ENCODE peak calls at places on chromosomes 12 and 14, in eight cellular contexts. One of them, this sample, is unnamed.
A peak's percentile ranks its signal among the peaks of the same experiment; 100 is the strongest.

GRCh38 chr14:91119556-91120311 is 5.9 kb downstream of the DGLUCY start:
- DNase-seq in fibroblast of the aortic adventitia: peak; percentile 91
- DNase-seq in foreskin fibroblast: peak; percentile 91
- DNase-seq in CD8-positive, alpha-beta T cell: no peak
- DNase-seq in iris pigment epithelial cell: peak; percentile 49
- DNase-seq in NCI-H146: no peak
- DNase-seq in RCC 7860: peak; percentile 60
- DNase-seq in OCI-LY7: no peak
- DNase-seq in this sample: peak; percentile 94

GRCh38 chr12:5976711-5977110 is 31.7 kb upstream of the ANO2 start:
- DNase-seq in fibroblast of the aortic adventitia: no peak
- DNase-seq in foreskin fibroblast: no peak
- DNase-seq in CD8-positive, alpha-beta T cell: no peak
- DNase-seq in iris pigment epithelial cell: no peak
- DNase-seq in NCI-H146: no peak
- DNase-seq in RCC 7860: no peak
- DNase-seq in OCI-LY7: no peak
- DNase-seq in this sample: no peak

GRCh38 chr12:24945039-24945438 is 3.9 kb downstream of the BCAT1 start:
- DNase-seq in fibroblast of the aortic adventitia: no peak
- DNase-seq in foreskin fibroblast: no peak
- DNase-seq in CD8-positive, alpha-beta T cell: no peak
- DNase-seq in iris pigment epithelial cell: no peak
- DNase-seq in NCI-H146: no peak
- DNase-seq in RCC 7860: no peak
- DNase-seq in OCI-LY7: no peak
- DNase-seq in this sample: no peak

GRCh38 chr12:47021298-47021697 is 58.1 kb upstream of the PCED1B start:
- DNase-seq in fibroblast of the aortic adventitia: peak; percentile 92
- DNase-seq in foreskin fibroblast: peak; percentile 92
- DNase-seq in CD8-positive, alpha-beta T cell: no peak
- DNase-seq in iris pigment epithelial cell: peak; percentile 95
- DNase-seq in NCI-H146: peak; percentile 21
- DNase-seq in RCC 7860: peak; percentile 83
- DNase-seq in OCI-LY7: peak; percentile 56
- DNase-seq in this sample: peak; percentile 95

GRCh38 chr14:32081901-32082300 is 4.8 kb downstream of the ARHGAP5 start:
- DNase-seq in fibroblast of the aortic adventitia: no peak
- DNase-seq in foreskin fibroblast: no peak
- DNase-seq in CD8-positive, alpha-beta T cell: no peak
- DNase-seq in iris pigment epithelial cell: no peak
- DNase-seq in NCI-H146: no peak
- DNase-seq in RCC 7860: no peak
- DNase-seq in OCI-LY7: no peak
- DNase-seq in this sample: no peak

GRCh38 chr12:10167588-10167987 is 4.3 kb downstream of the OLR1 start:
- DNase-seq in fibroblast of the aortic adventitia: no peak
- DNase-seq in foreskin fibroblast: no peak
- DNase-seq in CD8-positive, alpha-beta T cell: no peak
- DNase-seq in iris pigment epithelial cell: peak; percentile 68
- DNase-seq in NCI-H146: no peak
- DNase-seq in RCC 7860: no peak
- DNase-seq in OCI-LY7: no peak
- DNase-seq in this sample: no peak

GRCh38 chr14:106605548-106606448 is 1079.4 kb downstream of the TMEM121 start:
- DNase-seq in fibroblast of the aortic adventitia: no peak
- DNase-seq in foreskin fibroblast: no peak
- DNase-seq in CD8-positive, alpha-beta T cell: peak; percentile 66
- DNase-seq in iris pigment epithelial cell: no peak
- DNase-seq in NCI-H146: peak; percentile 87
- DNase-seq in RCC 7860: no peak
- DNase-seq in OCI-LY7: peak; percentile 81
- DNase-seq in this sample: no peak

GRCh38 chr12:31929140-31929526 is 30.1 kb upstream of the RESF1 start:
- DNase-seq in fibroblast of the aortic adventitia: no peak
- DNase-seq in foreskin fibroblast: no peak
- DNase-seq in CD8-positive, alpha-beta T cell: no peak
- DNase-seq in iris pigment epithelial cell: no peak
- DNase-seq in NCI-H146: no peak
- DNase-seq in RCC 7860: no peak
- DNase-seq in OCI-LY7: no peak
- DNase-seq in this sample: no peak

GRCh38 chr12:56115329-56115728 is 1.1 kb upstream of the RPL41 start:
- DNase-seq in fibroblast of the aortic adventitia: peak; percentile 51
- DNase-seq in foreskin fibroblast: peak; percentile 66
- DNase-seq in CD8-positive, alpha-beta T cell: no peak
- DNase-seq in iris pigment epithelial cell: peak; percentile 45
- DNase-seq in NCI-H146: no peak
- DNase-seq in RCC 7860: no peak
- DNase-seq in OCI-LY7: no peak
- DNase-seq in this sample: peak; percentile 48

GRCh38 chr12:11794311-11794710 is 144.8 kb downstream of the ETV6 start:
- DNase-seq in fibroblast of the aortic adventitia: no peak
- DNase-seq in foreskin fibroblast: no peak
- DNase-seq in CD8-positive, alpha-beta T cell: no peak
- DNase-seq in iris pigment epithelial cell: no peak
- DNase-seq in NCI-H146: peak; percentile 86
- DNase-seq in RCC 7860: no peak
- DNase-seq in OCI-LY7: no peak
- DNase-seq in this sample: no peak

GRCh38 chr14:99393059-99393655 is 87.5 kb downstream of the SETD3 start:
- DNase-seq in fibroblast of the aortic adventitia: peak; percentile 31
- DNase-seq in foreskin fibroblast: peak; percentile 49
- DNase-seq in CD8-positive, alpha-beta T cell: no peak
- DNase-seq in iris pigment epithelial cell: peak; percentile 31
- DNase-seq in NCI-H146: peak; percentile 6
- DNase-seq in RCC 7860: no peak
- DNase-seq in OCI-LY7: peak; percentile 56
- DNase-seq in this sample: peak; percentile 51

GRCh38 chr12:90075685-90076084 is 367.0 kb upstream of the ATP2B1 start:
- DNase-seq in fibroblast of the aortic adventitia: no peak
- DNase-seq in foreskin fibroblast: no peak
- DNase-seq in CD8-positive, alpha-beta T cell: no peak
- DNase-seq in iris pigment epithelial cell: no peak
- DNase-seq in NCI-H146: no peak
- DNase-seq in RCC 7860: no peak
- DNase-seq in OCI-LY7: no peak
- DNase-seq in this sample: no peak

GRCh38 chr12:131418884-131419283 is 292.0 kb upstream of the SFSWAP start:
- DNase-seq in fibroblast of the aortic adventitia: no peak
- DNase-seq in foreskin fibroblast: no peak
- DNase-seq in CD8-positive, alpha-beta T cell: no peak
- DNase-seq in iris pigment epithelial cell: no peak
- DNase-seq in NCI-H146: no peak
- DNase-seq in RCC 7860: no peak
- DNase-seq in OCI-LY7: no peak
- DNase-seq in this sample: no peak

GRCh38 chr12:63882844-63883243 is 38.3 kb downstream of the SRGAP1 start:
- DNase-seq in fibroblast of the aortic adventitia: no peak
- DNase-seq in foreskin fibroblast: no peak
- DNase-seq in CD8-positive, alpha-beta T cell: no peak
- DNase-seq in iris pigment epithelial cell: peak; percentile 77
- DNase-seq in NCI-H146: peak; percentile 71
- DNase-seq in RCC 7860: no peak
- DNase-seq in OCI-LY7: no peak
- DNase-seq in this sample: peak; percentile 16

GRCh38 chr14:105212541-105213305 is 31.6 kb upstream of the NUDT14 start:
- DNase-seq in fibroblast of the aortic adventitia: no peak
- DNase-seq in foreskin fibroblast: no peak
- DNase-seq in CD8-positive, alpha-beta T cell: no peak
- DNase-seq in iris pigment epithelial cell: no peak
- DNase-seq in NCI-H146: peak; percentile 92
- DNase-seq in RCC 7860: no peak
- DNase-seq in OCI-LY7: no peak
- DNase-seq in this sample: no peak

GRCh38 chr12:51891843-51892242 is 3.9 kb downstream of the ANKRD33 start:
- DNase-seq in fibroblast of the aortic adventitia: peak; percentile 64
- DNase-seq in foreskin fibroblast: peak; percentile 51
- DNase-seq in CD8-positive, alpha-beta T cell: no peak
- DNase-seq in iris pigment epithelial cell: no peak
- DNase-seq in NCI-H146: no peak
- DNase-seq in RCC 7860: no peak
- DNase-seq in OCI-LY7: peak; percentile 11
- DNase-seq in this sample: peak; percentile 51

GRCh38 chr12:57534250-57534649 is 11.6 kb downstream of the MBD6 start:
- DNase-seq in fibroblast of the aortic adventitia: no peak
- DNase-seq in foreskin fibroblast: no peak
- DNase-seq in CD8-positive, alpha-beta T cell: no peak
- DNase-seq in iris pigment epithelial cell: no peak
- DNase-seq in NCI-H146: no peak
- DNase-seq in RCC 7860: no peak
- DNase-seq in OCI-LY7: no peak
- DNase-seq in this sample: no peak

GRCh38 chr12:80241576-80242273 is 142.4 kb downstream of the OTOGL start:
- DNase-seq in fibroblast of the aortic adventitia: peak; percentile 68
- DNase-seq in foreskin fibroblast: peak; percentile 39
- DNase-seq in CD8-positive, alpha-beta T cell: no peak
- DNase-seq in iris pigment epithelial cell: peak; percentile 40
- DNase-seq in NCI-H146: no peak
- DNase-seq in RCC 7860: no peak
- DNase-seq in OCI-LY7: no peak
- DNase-seq in this sample: peak; percentile 60

GRCh38 chr12:80838024-80838658 is 99.6 kb downstream of the LIN7A start:
- DNase-seq in fibroblast of the aortic adventitia: no peak
- DNase-seq in foreskin fibroblast: peak; percentile 22
- DNase-seq in CD8-positive, alpha-beta T cell: no peak
- DNase-seq in iris pigment epithelial cell: no peak
- DNase-seq in NCI-H146: no peak
- DNase-seq in RCC 7860: no peak
- DNase-seq in OCI-LY7: no peak
- DNase-seq in this sample: no peak

GRCh38 chr14:74400328-74400727 is 25.7 kb downstream of the SYNDIG1L start:
- DNase-seq in fibroblast of the aortic adventitia: peak; percentile 15
- DNase-seq in foreskin fibroblast: peak; percentile 54
- DNase-seq in CD8-positive, alpha-beta T cell: no peak
- DNase-seq in iris pigment epithelial cell: peak; percentile 20
- DNase-seq in NCI-H146: no peak
- DNase-seq in RCC 7860: no peak
- DNase-seq in OCI-LY7: peak; percentile 52
- DNase-seq in this sample: peak; percentile 16

GRCh38 chr12:12443482-12443881 is 86.6 kb downstream of the BORCS5 start:
- DNase-seq in fibroblast of the aortic adventitia: peak; percentile 85
- DNase-seq in foreskin fibroblast: no peak
- DNase-seq in CD8-positive, alpha-beta T cell: no peak
- DNase-seq in iris pigment epithelial cell: no peak
- DNase-seq in NCI-H146: no peak
- DNase-seq in RCC 7860: no peak
- DNase-seq in OCI-LY7: no peak
- DNase-seq in this sample: peak; percentile 53

GRCh38 chr12:94637714-94638113 is 12.6 kb downstream of the TMCC3 start:
- DNase-seq in fibroblast of the aortic adventitia: no peak
- DNase-seq in foreskin fibroblast: no peak
- DNase-seq in CD8-positive, alpha-beta T cell: no peak
- DNase-seq in iris pigment epithelial cell: no peak
- DNase-seq in NCI-H146: no peak
- DNase-seq in RCC 7860: no peak
- DNase-seq in OCI-LY7: no peak
- DNase-seq in this sample: no peak

GRCh38 chr14:71290960-71291466 is 383.8 kb downstream of the PCNX1 start:
- DNase-seq in fibroblast of the aortic adventitia: peak; percentile 89
- DNase-seq in foreskin fibroblast: peak; percentile 77
- DNase-seq in CD8-positive, alpha-beta T cell: no peak
- DNase-seq in iris pigment epithelial cell: peak; percentile 86
- DNase-seq in NCI-H146: no peak
- DNase-seq in RCC 7860: peak; percentile 83
- DNase-seq in OCI-LY7: peak; percentile 11
- DNase-seq in this sample: peak; percentile 92

GRCh38 chr14:90294872-90295271 is 36.9 kb downstream of the NRDE2 start:
- DNase-seq in fibroblast of the aortic adventitia: peak; percentile 7
- DNase-seq in foreskin fibroblast: no peak
- DNase-seq in CD8-positive, alpha-beta T cell: no peak
- DNase-seq in iris pigment epithelial cell: peak; percentile 21
- DNase-seq in NCI-H146: no peak
- DNase-seq in RCC 7860: no peak
- DNase-seq in OCI-LY7: no peak
- DNase-seq in this sample: no peak

GRCh38 chr14:69249603-69250002 is 10.4 kb upstream of the GALNT16 start:
- DNase-seq in fibroblast of the aortic adventitia: no peak
- DNase-seq in foreskin fibroblast: no peak
- DNase-seq in CD8-positive, alpha-beta T cell: no peak
- DNase-seq in iris pigment epithelial cell: no peak
- DNase-seq in NCI-H146: no peak
- DNase-seq in RCC 7860: no peak
- DNase-seq in OCI-LY7: no peak
- DNase-seq in this sample: no peak

GRCh38 chr12:27988594-27989233 is 16.2 kb upstream of the PTHLH start:
- DNase-seq in fibroblast of the aortic adventitia: no peak
- DNase-seq in foreskin fibroblast: no peak
- DNase-seq in CD8-positive, alpha-beta T cell: no peak
- DNase-seq in iris pigment epithelial cell: no peak
- DNase-seq in NCI-H146: no peak
- DNase-seq in RCC 7860: no peak
- DNase-seq in OCI-LY7: no peak
- DNase-seq in this sample: no peak

GRCh38 chr12:55915481-55915856 is 12.2 kb downstream of the PYM1 start:
- DNase-seq in fibroblast of the aortic adventitia: no peak
- DNase-seq in foreskin fibroblast: no peak
- DNase-seq in CD8-positive, alpha-beta T cell: no peak
- DNase-seq in iris pigment epithelial cell: no peak
- DNase-seq in NCI-H146: no peak
- DNase-seq in RCC 7860: no peak
- DNase-seq in OCI-LY7: no peak
- DNase-seq in this sample: no peak

GRCh38 chr12:98758331-98758730 is 113.2 kb downstream of the APAF1 start:
- DNase-seq in fibroblast of the aortic adventitia: peak; percentile 74
- DNase-seq in foreskin fibroblast: peak; percentile 24
- DNase-seq in CD8-positive, alpha-beta T cell: no peak
- DNase-seq in iris pigment epithelial cell: peak; percentile 17
- DNase-seq in NCI-H146: no peak
- DNase-seq in RCC 7860: no peak
- DNase-seq in OCI-LY7: no peak
- DNase-seq in this sample: peak; percentile 40

GRCh38 chr12:124686001-124686884 is 118.8 kb upstream of the NCOR2 start:
- DNase-seq in fibroblast of the aortic adventitia: peak; percentile 64
- DNase-seq in foreskin fibroblast: peak; percentile 72
- DNase-seq in CD8-positive, alpha-beta T cell: no peak
- DNase-seq in iris pigment epithelial cell: peak; percentile 71
- DNase-seq in NCI-H146: no peak
- DNase-seq in RCC 7860: peak; percentile 72
- DNase-seq in OCI-LY7: no peak
- DNase-seq in this sample: peak; percentile 71

GRCh38 chr14:104856157-104856868 is 8.8 kb upstream of the CEP170B start:
- DNase-seq in fibroblast of the aortic adventitia: no peak
- DNase-seq in foreskin fibroblast: no peak
- DNase-seq in CD8-positive, alpha-beta T cell: no peak
- DNase-seq in iris pigment epithelial cell: no peak
- DNase-seq in NCI-H146: no peak
- DNase-seq in RCC 7860: no peak
- DNase-seq in OCI-LY7: no peak
- DNase-seq in this sample: no peak

This sample was measured in cardiac fibroblast.